ENCODE peak calls at places on chromosomes 13 and 19, in four cellular contexts. B, U, L and M are unnamed samples.

GRCh38 chr13:111215081-111216047 is 100.3 kb downstream of the ARHGEF7 start:
- DNase-seq in L (no peak), B (no peak), U (no peak), M (no peak)

GRCh38 chr19:49347191-49347590 is 12.0 kb downstream of the CD37 start:
- DNase-seq in L (no peak), B (no peak), U (no peak), M (no peak)

GRCh38 chr19:32976223-32976805 is 4.3 kb downstream of the FAAP24 start:
- DNase-seq in L (peak; percentile 69), U (peak; percentile 79), B (peak; percentile 62), M (peak; percentile 71)

GRCh38 chr13:53189162-53189561 is 160.5 kb downstream of the OLFM4 start:
- DNase-seq in U (no peak), B (no peak), L (no peak), M (no peak)

GRCh38 chr19:38543807-38544568 is 73.8 kb downstream of the MAP4K1 start:
- DNase-seq in B (peak; percentile 80), U (no peak), L (peak; percentile 50), M (peak; percentile 60)

GRCh38 chr19:35118268-35119026 is 2.8 kb downstream of the FXYD3 start:
- DNase-seq in B (no peak), L (no peak), U (no peak), M (no peak)

GRCh38 chr13:27339299-27339698 is 68.7 kb downstream of the RASL11A start:
- DNase-seq in L (no peak), B (peak; percentile 64), U (no peak), M (peak; percentile 42)

GRCh38 chr19:39385629-39386411 is 5.1 kb downstream of the PAF1 start:
- DNase-seq in U (no peak), L (no peak), B (no peak), M (no peak)

GRCh38 chr13:112671359-112671758 is 18.5 kb upstream of the ATP11A start:
- DNase-seq in B (no peak), L (no peak), U (no peak), M (no peak)

GRCh38 chr19:19105365-19106060 is 32.8 kb downstream of the TMEM161A start:
- DNase-seq in U (no peak), L (peak; percentile 58), B (peak; percentile 72), M (no peak)

GRCh38 chr13:38535271-38535670 is 151.6 kb upstream of the FREM2 start:
- DNase-seq in L (no peak), U (no peak), B (no peak), M (no peak)

GRCh38 chr19:18488838-18489626 is 32.8 kb downstream of the ELL start:
- DNase-seq in L (no peak), B (no peak), U (no peak), M (no peak)

GRCh38 chr19:17314007-17314589 is 4.7 kb downstream of the DDA1 start:
- DNase-seq in B (no peak), U (no peak), L (no peak), M (peak; percentile 8)
- TF ChIP-seq CTCF in B (no peak), U (no peak), L (no peak), M (no peak)

DNA sequence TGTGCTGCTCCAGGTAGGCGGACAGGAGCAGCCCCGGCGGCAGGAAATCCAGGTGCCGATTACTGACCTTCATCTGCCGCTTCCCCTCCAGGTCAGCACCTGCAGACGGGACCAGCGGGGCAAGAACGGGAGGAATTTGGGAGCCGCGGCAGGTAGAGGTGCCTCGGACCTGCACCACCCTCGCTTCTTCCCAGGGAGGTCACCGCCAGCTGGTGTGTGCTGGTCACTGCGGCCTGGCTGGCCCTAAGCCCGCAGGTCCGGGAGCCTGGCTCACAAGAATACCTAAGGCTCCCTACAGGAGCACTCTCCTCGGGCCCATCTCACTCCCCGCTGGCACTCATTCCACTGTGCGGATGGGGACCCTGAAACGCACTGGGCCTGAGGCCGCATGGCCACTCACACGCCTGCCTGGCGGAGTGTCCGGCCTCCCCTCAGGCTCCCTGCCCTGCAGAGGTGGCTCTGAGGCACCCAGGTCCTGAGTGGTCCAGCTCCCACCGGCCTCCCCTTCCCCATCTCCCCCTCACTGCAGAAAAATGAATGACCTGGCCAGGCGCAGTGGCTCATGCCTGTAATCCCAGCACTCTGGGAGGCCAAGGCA is 4.3 kb downstream of the RNU6-9 start:
- DNase-seq in B (no peak), U (no peak), L (no peak), M (no peak)
- TF ChIP-seq CTCF in B (no peak), U (no peak), L (no peak), M (no peak)

GRCh38 chr13:101576977-101577376 is 124.5 kb downstream of the ITGBL1 start:
- DNase-seq in B (no peak), U (no peak), L (no peak), M (no peak)
- TF ChIP-seq CTCF in B (no peak), U (no peak), L (no peak), M (no peak)

DNA sequence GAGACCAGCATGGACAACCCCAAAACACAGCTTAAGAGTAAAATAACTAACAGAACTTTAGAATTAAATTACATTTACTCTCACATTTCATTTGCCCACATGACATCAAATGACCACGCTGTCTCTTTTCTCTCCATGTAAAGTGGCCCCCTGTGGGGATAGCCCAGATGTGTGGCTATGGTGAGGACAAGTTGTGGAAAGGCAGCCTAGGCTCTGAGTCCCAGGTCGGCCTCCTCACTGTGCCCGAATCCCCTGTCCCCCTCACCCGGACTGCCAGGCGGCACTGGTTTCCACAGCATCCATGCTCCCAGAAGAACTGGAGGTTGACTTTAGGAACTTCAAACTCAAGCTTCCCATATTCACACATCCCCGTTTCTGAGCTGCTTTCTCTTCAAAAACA is 111.8 kb upstream of the UQCRFS1 start:
- DNase-seq in U (no peak), B (no peak), L (no peak), M (no peak)
- TF ChIP-seq CTCF in U (no peak), B (no peak), L (no peak), M (no peak)

GRCh38 chr19:52343548-52343947 is 7.5 kb downstream of the ZNF610 start:
- DNase-seq in B (peak; percentile 38), U (peak; percentile 52), L (peak; percentile 64), M (peak; percentile 52)
- TF ChIP-seq CTCF in B (peak; percentile 13), U (no peak), L (peak; percentile 78), M (peak; percentile 57)